ENCODE peak calls at places on chromosomes 4 and X, in four cellular contexts. One of them, this sample, is unnamed.

GRCh38 chr4:75722417-75722816 is 2.0 kb upstream of the USO1 start:
- DNase-seq in HCT116: no peak
- DNase-seq in endothelial cell of umbilical vein: no peak
- DNase-seq in neural progenitor cell: no peak
- DNase-seq in this sample: no peak

GRCh38 chr4:87848622-87849351 is 16.0 kb downstream of the MEPE start:
- DNase-seq in HCT116: peak
- DNase-seq in endothelial cell of umbilical vein: peak
- DNase-seq in neural progenitor cell: peak
- DNase-seq in this sample: peak

GRCh38 chr4:168794881-168795280 is 215.2 kb downstream of the CBR4 start:
- DNase-seq in HCT116: no peak
- DNase-seq in endothelial cell of umbilical vein: no peak
- DNase-seq in neural progenitor cell: no peak
- DNase-seq in this sample: no peak

GRCh38 chrX:7515681-7516413 is 327.1 kb upstream of the VCX start:
- DNase-seq in HCT116: no peak
- DNase-seq in endothelial cell of umbilical vein: no peak
- DNase-seq in neural progenitor cell: no peak
- DNase-seq in this sample: no peak

GRCh38 chr4:16866974-16867373 is 31.5 kb downstream of the LDB2 start:
- DNase-seq in HCT116: no peak
- DNase-seq in endothelial cell of umbilical vein: no peak
- DNase-seq in neural progenitor cell: no peak
- DNase-seq in this sample: no peak

GRCh38 chr4:87375719-87376291 is 15.2 kb downstream of the HSD17B11 start:
- DNase-seq in HCT116: peak
- DNase-seq in endothelial cell of umbilical vein: peak
- DNase-seq in neural progenitor cell: peak
- DNase-seq in this sample: no peak

GRCh38 chrX:103666202-103667107 is 20.0 kb downstream of the MORF4L2 start:
- DNase-seq in HCT116: no peak
- DNase-seq in endothelial cell of umbilical vein: no peak
- DNase-seq in neural progenitor cell: no peak
- DNase-seq in this sample: no peak

GRCh38 chrX:44459501-44459900 is 83.2 kb downstream of the FUNDC1 start:
- DNase-seq in HCT116: no peak
- DNase-seq in endothelial cell of umbilical vein: no peak
- DNase-seq in neural progenitor cell: no peak
- DNase-seq in this sample: no peak

GRCh38 chr4:24655326-24655725 is 71.0 kb upstream of the DHX15 start:
- DNase-seq in HCT116: no peak
- DNase-seq in endothelial cell of umbilical vein: no peak
- DNase-seq in neural progenitor cell: no peak
- DNase-seq in this sample: no peak

GRCh38 chr4:78603384-78603783 is 51.8 kb downstream of the ANXA3 start:
- DNase-seq in HCT116: no peak
- DNase-seq in endothelial cell of umbilical vein: no peak
- DNase-seq in neural progenitor cell: no peak
- DNase-seq in this sample: no peak

GRCh38 chrX:150870487-150871340 is 27.8 kb downstream of the CD99L2 start:
- DNase-seq in HCT116: no peak
- DNase-seq in endothelial cell of umbilical vein: no peak
- DNase-seq in neural progenitor cell: no peak
- DNase-seq in this sample: no peak

GRCh38 chrX:49995021-49995731 is 72.8 kb downstream of the CLCN5 start:
- DNase-seq in HCT116: peak
- DNase-seq in endothelial cell of umbilical vein: peak
- DNase-seq in neural progenitor cell: no peak
- DNase-seq in this sample: no peak

GRCh38 chr4:129468624-129469023 is 372.7 kb downstream of the C4orf33 start:
- DNase-seq in HCT116: no peak
- DNase-seq in endothelial cell of umbilical vein: no peak
- DNase-seq in neural progenitor cell: no peak
- DNase-seq in this sample: no peak

GRCh38 chr4:85543832-85544231 is 68.9 kb downstream of the ARHGAP24 start:
- DNase-seq in HCT116: no peak
- DNase-seq in endothelial cell of umbilical vein: no peak
- DNase-seq in neural progenitor cell: no peak
- DNase-seq in this sample: no peak

GRCh38 chr4:176303938-176304337 is 15.8 kb upstream of the SPCS3 start:
- DNase-seq in HCT116: no peak
- DNase-seq in endothelial cell of umbilical vein: no peak
- DNase-seq in neural progenitor cell: no peak
- DNase-seq in this sample: no peak

GRCh38 chr4:2290974-2291704 is 29.2 kb upstream of the MXD4 start:
- DNase-seq in HCT116: no peak
- DNase-seq in endothelial cell of umbilical vein: no peak
- DNase-seq in neural progenitor cell: no peak
- DNase-seq in this sample: no peak

GRCh38 chr4:62399242-62399641 is 1199.1 kb downstream of the ADGRL3 start:
- DNase-seq in HCT116: no peak
- DNase-seq in endothelial cell of umbilical vein: no peak
- DNase-seq in neural progenitor cell: no peak
- DNase-seq in this sample: no peak

GRCh38 chrX:1361910-1362309 is 25.3 kb downstream of the IL3RA start:
- DNase-seq in HCT116: no peak
- DNase-seq in endothelial cell of umbilical vein: no peak
- DNase-seq in neural progenitor cell: no peak
- DNase-seq in this sample: no peak

GRCh38 chrX:15146515-15146914 is 123.4 kb downstream of the ASB9 start:
- DNase-seq in HCT116: no peak
- DNase-seq in endothelial cell of umbilical vein: peak
- DNase-seq in neural progenitor cell: peak
- DNase-seq in this sample: no peak

GRCh38 chr4:4759883-4760282 is 99.6 kb upstream of the MSX1 start:
- DNase-seq in HCT116: no peak
- DNase-seq in endothelial cell of umbilical vein: no peak
- DNase-seq in neural progenitor cell: no peak
- DNase-seq in this sample: no peak

GRCh38 chr4:159155119-159155518 is 52.2 kb downstream of the RAPGEF2 start:
- DNase-seq in HCT116: no peak
- DNase-seq in endothelial cell of umbilical vein: no peak
- DNase-seq in neural progenitor cell: no peak
- DNase-seq in this sample: no peak

GRCh38 chr4:11165052-11165451 is 263.6 kb downstream of the HS3ST1 start:
- DNase-seq in HCT116: peak
- DNase-seq in endothelial cell of umbilical vein: no peak
- DNase-seq in neural progenitor cell: no peak
- DNase-seq in this sample: no peak

GRCh38 chr4:22099896-22100295 is 151.3 kb upstream of the KCNIP4 start:
- DNase-seq in HCT116: no peak
- DNase-seq in endothelial cell of umbilical vein: no peak
- DNase-seq in neural progenitor cell: no peak
- DNase-seq in this sample: no peak

GRCh38 chr4:76550966-76551780 is 116.1 kb downstream of the SHROOM3 start:
- DNase-seq in HCT116: no peak
- DNase-seq in endothelial cell of umbilical vein: no peak
- DNase-seq in neural progenitor cell: no peak
- DNase-seq in this sample: no peak

GRCh38 chrX:134990475-134991473 is at the start of gene SMIM10:
- DNase-seq in HCT116: no peak
- DNase-seq in endothelial cell of umbilical vein: peak
- DNase-seq in neural progenitor cell: peak
- DNase-seq in this sample: no peak

GRCh38 chr4:6245246-6246169 is 24.1 kb upstream of the WFS1 start:
- DNase-seq in HCT116: no peak
- DNase-seq in endothelial cell of umbilical vein: no peak
- DNase-seq in neural progenitor cell: peak
- DNase-seq in this sample: no peak

GRCh38 chr4:175290401-175290800 is 372.2 kb downstream of the ADAM29 start:
- DNase-seq in HCT116: no peak
- DNase-seq in endothelial cell of umbilical vein: no peak
- DNase-seq in neural progenitor cell: no peak
- DNase-seq in this sample: no peak

GRCh38 chrX:2538016-2538415 is 37.2 kb upstream of the DHRSX start:
- DNase-seq in HCT116: no peak
- DNase-seq in endothelial cell of umbilical vein: no peak
- DNase-seq in neural progenitor cell: peak
- DNase-seq in this sample: no peak

GRCh38 chrX:108735680-108736508 is 469 bp downstream of the IRS4 start:
- DNase-seq in HCT116: no peak
- DNase-seq in endothelial cell of umbilical vein: peak
- DNase-seq in neural progenitor cell: peak
- DNase-seq in this sample: no peak
- TF ChIP-seq EZH2 in HCT116: no peak
- TF ChIP-seq EZH2 in endothelial cell of umbilical vein: no peak
- TF ChIP-seq EZH2 in neural progenitor cell: no peak
- TF ChIP-seq EZH2 in this sample: peak

DNA sequence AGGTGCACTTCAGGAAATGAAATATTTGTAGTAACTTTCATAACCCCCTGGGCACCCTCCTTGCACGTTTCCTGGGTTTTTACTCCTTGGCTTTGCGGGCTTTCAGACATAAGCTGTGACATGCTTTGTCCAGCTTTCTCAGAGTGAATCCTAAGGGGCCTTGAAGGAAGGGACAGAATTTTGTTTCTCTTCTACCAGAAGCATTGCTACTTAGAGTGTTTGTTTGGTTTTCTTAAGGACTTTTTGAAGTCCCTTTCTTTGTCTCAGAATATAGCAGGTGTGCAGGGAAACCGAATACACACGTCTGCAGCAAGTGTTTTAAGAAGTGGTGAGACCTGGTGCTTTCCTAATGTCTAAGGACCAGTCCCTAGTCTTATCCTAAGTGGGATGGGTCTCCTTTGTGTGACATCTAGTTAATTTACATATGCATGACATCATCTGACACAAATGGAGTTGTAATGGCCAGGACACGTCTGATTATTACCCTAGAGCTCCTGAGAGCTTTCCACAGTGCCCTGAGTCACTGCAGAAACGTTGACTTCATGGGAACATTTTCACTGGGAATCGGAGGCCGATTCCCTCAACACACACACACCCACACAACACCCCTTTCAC is 1.3 kb downstream of the FAM149A start:
- DNase-seq in HCT116: no peak
- DNase-seq in endothelial cell of umbilical vein: no peak
- DNase-seq in neural progenitor cell: peak
- DNase-seq in this sample: no peak
- TF ChIP-seq EZH2 in HCT116: no peak
- TF ChIP-seq EZH2 in endothelial cell of umbilical vein: peak
- TF ChIP-seq EZH2 in neural progenitor cell: peak
- TF ChIP-seq EZH2 in this sample: peak

DNA sequence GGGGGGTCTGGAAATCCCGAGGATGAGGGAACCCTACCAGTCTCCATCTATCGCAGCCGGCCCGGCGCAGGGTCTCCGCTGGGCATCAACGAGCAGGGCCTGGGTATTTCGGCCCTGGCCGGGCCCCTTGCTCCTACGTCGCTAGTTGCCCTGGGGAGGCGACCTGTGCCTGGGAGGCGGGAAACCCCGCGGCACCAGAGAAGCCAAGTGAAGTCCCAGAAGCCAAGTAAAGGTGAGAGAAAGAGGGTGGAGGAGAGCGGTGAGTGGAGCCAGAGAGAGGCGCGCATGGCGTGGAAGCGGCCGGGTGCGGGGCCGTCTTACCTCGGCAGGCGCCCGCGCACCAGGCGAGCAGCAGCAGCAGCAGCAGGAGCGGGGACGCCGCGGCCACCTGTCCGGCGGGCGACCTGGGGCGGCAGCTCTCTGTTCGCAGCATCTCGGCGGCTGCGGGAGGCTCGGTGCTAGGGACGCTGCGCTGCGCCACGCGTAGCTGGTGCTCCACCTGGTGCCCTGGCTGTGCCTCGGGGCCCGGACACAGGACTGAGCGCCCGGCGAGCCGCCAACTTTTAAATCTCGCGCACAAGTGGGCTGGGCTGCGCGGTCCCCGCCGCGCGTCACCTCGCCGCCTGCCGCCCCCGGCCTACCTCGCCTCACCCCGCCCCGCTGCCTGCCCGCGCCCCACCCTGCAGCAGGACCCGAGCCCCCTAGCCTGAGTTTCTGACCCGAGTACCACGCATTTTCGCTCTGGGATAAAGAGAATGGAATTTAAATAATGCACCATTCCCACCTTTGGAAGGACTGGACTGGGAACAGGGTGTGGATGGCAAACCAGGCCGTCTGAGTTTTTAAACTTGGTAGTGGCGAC is at the start of gene NMU:
- DNase-seq in HCT116: peak
- DNase-seq in endothelial cell of umbilical vein: peak
- DNase-seq in neural progenitor cell: peak
- DNase-seq in this sample: no peak
- TF ChIP-seq EZH2 in HCT116: no peak
- TF ChIP-seq EZH2 in endothelial cell of umbilical vein: no peak
- TF ChIP-seq EZH2 in neural progenitor cell: peak
- TF ChIP-seq EZH2 in this sample: no peak

GRCh38 chrX:31838617-31839016 is 766.8 kb upstream of the FTHL17 start:
- DNase-seq in HCT116: no peak
- DNase-seq in endothelial cell of umbilical vein: no peak
- DNase-seq in neural progenitor cell: no peak
- DNase-seq in this sample: no peak

GRCh38 chrX:31836479-31836878 is 764.6 kb upstream of the FTHL17 start:
- DNase-seq in HCT116: no peak
- DNase-seq in endothelial cell of umbilical vein: peak
- DNase-seq in neural progenitor cell: no peak
- DNase-seq in this sample: no peak

GRCh38 chrX:31832263-31832662 is 760.4 kb upstream of the FTHL17 start:
- DNase-seq in HCT116: no peak
- DNase-seq in endothelial cell of umbilical vein: peak
- DNase-seq in neural progenitor cell: no peak
- DNase-seq in this sample: no peak

GRCh38 chrX:31837445-31837844 is 765.6 kb upstream of the FTHL17 start:
- DNase-seq in HCT116: no peak
- DNase-seq in endothelial cell of umbilical vein: no peak
- DNase-seq in neural progenitor cell: no peak
- DNase-seq in this sample: no peak
- TF ChIP-seq EZH2 in HCT116: no peak
- TF ChIP-seq EZH2 in endothelial cell of umbilical vein: no peak
- TF ChIP-seq EZH2 in neural progenitor cell: no peak
- TF ChIP-seq EZH2 in this sample: no peak

GRCh38 chrX:151896734-151897474 is 15.8 kb upstream of the MAGEA4 start:
- DNase-seq in HCT116: no peak
- DNase-seq in endothelial cell of umbilical vein: no peak
- DNase-seq in neural progenitor cell: no peak
- DNase-seq in this sample: peak
- TF ChIP-seq EZH2 in HCT116: no peak
- TF ChIP-seq EZH2 in endothelial cell of umbilical vein: no peak
- TF ChIP-seq EZH2 in neural progenitor cell: no peak
- TF ChIP-seq EZH2 in this sample: no peak

DNA sequence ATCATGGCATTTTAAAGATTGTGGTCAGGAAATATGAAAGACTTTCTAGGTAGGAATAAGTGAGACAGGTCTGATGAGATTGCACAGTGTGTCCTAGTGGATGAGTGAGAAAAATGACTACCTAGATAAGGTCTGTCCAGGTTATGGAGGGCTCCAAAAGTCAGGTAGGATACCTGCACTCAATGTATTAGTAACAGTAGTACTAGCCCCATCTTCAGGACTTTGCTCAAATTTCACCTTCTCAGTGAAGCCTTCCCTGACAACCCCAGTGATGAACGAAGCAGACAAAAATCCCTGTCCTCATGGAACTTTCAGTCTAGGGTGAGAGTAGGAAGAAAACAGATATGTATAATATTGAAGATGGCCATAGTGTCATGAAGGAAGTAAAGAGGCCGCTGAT is 85.7 kb downstream of the ZIC3 start:
- DNase-seq in HCT116: no peak
- DNase-seq in endothelial cell of umbilical vein: no peak
- DNase-seq in neural progenitor cell: no peak
- DNase-seq in this sample: no peak
- TF ChIP-seq EZH2 in HCT116: no peak
- TF ChIP-seq EZH2 in endothelial cell of umbilical vein: no peak
- TF ChIP-seq EZH2 in neural progenitor cell: no peak
- TF ChIP-seq EZH2 in this sample: no peak